ENCODE peak calls at places on chromosome 15, in nine cellular contexts. U is stimulated activated CD4-positive, alpha-beta T cell treated with anti-CD3 and anti-CD28 coated beads, Interleukin-4, amount 100 ng/mL, for 1 hour; H is neural crest cell; E is HFFc6; A is PC-9; B is MCF 10A; V is iPS DF 6.9; Y is NCI-H82; W is PC-3. F is an unnamed sample.

GRCh38 chr15:31235298-31236183 is 91.1 kb upstream of the KLF13 start:
- DNase-seq in V (no peak), A (no peak), E (no peak), B (peak; percentile 87), W (no peak), U (no peak), Y (peak; percentile 79), H (no peak), F (no peak)

GRCh38 chr15:101039461-101039860 is 120.3 kb downstream of the LRRK1 start:
- DNase-seq in B (no peak), W (no peak), Y (no peak), A (no peak), V (no peak), U (no peak), E (no peak), H (no peak), F (no peak)

GRCh38 chr15:70098461-70099166 is 897 bp upstream of the TLE3 start:
- DNase-seq in U (peak; percentile 30), W (peak; percentile 34), Y (peak; percentile 77), V (no peak), A (no peak), E (no peak), B (peak; percentile 27), H (peak; percentile 53), F (no peak)

GRCh38 chr15:40243126-40243810 is 4.4 kb downstream of the PAK6 start:
- DNase-seq in B (peak; percentile 52), A (no peak), U (no peak), H (no peak), W (no peak), Y (no peak), E (no peak), V (no peak), F (no peak)

GRCh38 chr15:75037685-75038084 is 14.3 kb downstream of the PPCDC start:
- DNase-seq in U (no peak), B (peak; percentile 14), E (no peak), A (peak; percentile 39), H (no peak), V (no peak), Y (no peak), W (no peak), F (no peak)

GRCh38 chr15:88646951-88647350 is 8.1 kb downstream of the ISG20 start:
- DNase-seq in Y (no peak), W (no peak), B (no peak), U (no peak), V (no peak), A (no peak), E (no peak), H (no peak), F (no peak)

GRCh38 chr15:42151736-42152135 is 4.7 kb downstream of the PLA2G4F start:
- DNase-seq in E (no peak), U (no peak), W (no peak), Y (peak; percentile 32), B (no peak), V (no peak), H (no peak), A (no peak), F (no peak)

GRCh38 chr15:99729920-99730319 is 3.3 kb downstream of the LYSMD4 start:
- DNase-seq in W (peak; percentile 46), V (no peak), B (peak; percentile 49), Y (peak; percentile 40), E (peak; percentile 45), U (peak; percentile 22), A (no peak), H (no peak), F (peak; percentile 31)

GRCh38 chr15:57503911-57504598 is 87.6 kb upstream of the MYZAP start:
- DNase-seq in Y (no peak), W (no peak), U (no peak), A (no peak), E (no peak), V (no peak), H (no peak), B (no peak), F (peak; percentile 9)

GRCh38 chr15:74709011-74709410 is 13.2 kb upstream of the EDC3 start:
- DNase-seq in B (peak; percentile 56), V (no peak), E (no peak), Y (no peak), A (no peak), H (no peak), W (no peak), U (no peak), F (no peak)

GRCh38 chr15:100751585-100751984 is 128.0 kb upstream of the ALDH1A3 start:
- DNase-seq in Y (no peak), H (no peak), V (no peak), B (no peak), E (no peak), W (no peak), U (no peak), A (no peak), F (no peak)

GRCh38 chr15:75887178-75887577 is 16.5 kb upstream of the FBXO22 start:
- DNase-seq in U (no peak), H (no peak), W (no peak), Y (no peak), B (no peak), A (no peak), E (no peak), V (no peak), F (no peak)

GRCh38 chr15:29676961-29677402 is 145.3 kb downstream of the TJP1 start:
- DNase-seq in W (peak; percentile 74), A (no peak), Y (no peak), E (no peak), B (no peak), V (no peak), H (no peak), U (no peak), F (no peak)

GRCh38 chr15:67405208-67406191 is 115.4 kb upstream of the C15orf61 start:
- DNase-seq in W (peak; percentile 28), B (peak; percentile 73), E (peak; percentile 45), H (no peak), U (no peak), A (no peak), V (no peak), Y (no peak), F (no peak)

GRCh38 chr15:100759698-100760356 is 119.8 kb upstream of the ALDH1A3 start:
- DNase-seq in W (peak; percentile 73), E (peak; percentile 70), H (no peak), V (no peak), B (peak; percentile 18), A (peak; percentile 88), Y (no peak), U (no peak), F (peak; percentile 35)

GRCh38 chr15:92666780-92667179 is 11.2 kb upstream of the FAM174B start:
- DNase-seq in V (no peak), U (no peak), B (no peak), Y (no peak), E (no peak), A (no peak), H (no peak), W (no peak), F (no peak)

GRCh38 chr15:88621789-88622604 is 857 bp downstream of the AEN start:
- DNase-seq in A (no peak), B (peak; percentile 40), U (peak; percentile 33), V (no peak), E (peak; percentile 29), H (no peak), W (peak; percentile 62), Y (peak; percentile 43), F (no peak)

GRCh38 chr15:71103102-71103676 is 12.1 kb upstream of the THSD4 start:
- DNase-seq in Y (peak; percentile 47), W (peak; percentile 57), H (peak; percentile 9), V (no peak), B (peak; percentile 64), U (no peak), A (no peak), E (peak; percentile 58), F (no peak)

GRCh38 chr15:32898991-32899613 is 181.3 kb downstream of the GREM1 start:
- DNase-seq in V (peak; percentile 78), W (peak; percentile 25), A (no peak), U (no peak), B (peak; percentile 3), Y (no peak), E (no peak), H (peak; percentile 25), F (no peak)

GRCh38 chr15:64774556-64775523 is 549 bp downstream of the RBPMS2 start:
- DNase-seq in Y (peak; percentile 27), U (peak; percentile 26), E (no peak), H (peak; percentile 34), B (no peak), W (no peak), A (no peak), V (no peak), F (no peak)

GRCh38 chr15:56734013-56734625 is 810 bp upstream of the ZNF280D start:
- DNase-seq in U (no peak), E (no peak), A (peak; percentile 63), W (no peak), Y (no peak), H (no peak), B (peak; percentile 5), V (no peak), F (no peak)

GRCh38 chr15:57263520-57263919 is 112.8 kb upstream of the CGNL1 start:
- DNase-seq in E (no peak), A (no peak), V (no peak), Y (no peak), U (no peak), W (no peak), H (no peak), B (no peak), F (no peak)

GRCh38 chr15:77027111-77027696 is 32.3 kb downstream of the PSTPIP1 start:
- DNase-seq in U (peak; percentile 0), E (no peak), Y (no peak), H (no peak), B (no peak), V (no peak), W (no peak), A (no peak), F (no peak)

GRCh38 chr15:82944840-82945239 is 7.7 kb downstream of the HOMER2 start:
- DNase-seq in B (peak; percentile 67), W (no peak), E (no peak), U (no peak), H (no peak), Y (no peak), V (no peak), A (no peak), F (no peak)

GRCh38 chr15:69723404-69724097 is 270.9 kb downstream of the RPLP1 start:
- DNase-seq in E (no peak), U (no peak), W (no peak), A (no peak), H (no peak), Y (peak; percentile 31), V (no peak), B (no peak), F (no peak)

GRCh38 chr15:55434989-55435825 is 26.9 kb downstream of the PIERCE2 start:
- DNase-seq in V (peak; percentile 22), E (peak; percentile 50), W (peak; percentile 68), Y (peak; percentile 78), B (peak; percentile 67), A (peak; percentile 37), U (no peak), H (no peak), F (peak; percentile 40)

GRCh38 chr15:63251701-63252100 is 25.7 kb upstream of the APH1B start:
- DNase-seq in U (no peak), B (no peak), A (no peak), H (no peak), Y (no peak), V (no peak), W (no peak), E (no peak), F (no peak)

GRCh38 chr15:28106294-28107110 is 7.4 kb upstream of the OCA2 start:
- DNase-seq in U (peak; percentile 30), H (no peak), A (no peak), B (no peak), W (no peak), V (no peak), Y (peak; percentile 9), E (no peak), F (no peak)

F was measured in fibroblast of the conjunctiva.